ENCODE peak calls at places on chromosomes 4 and X, in six cellular contexts. D, E, Q, X, Y and V are unnamed samples.

GRCh38 chr4:7983296-7983695 is 43.6 kb upstream of the AFAP1 start:
- DNase-seq in X (no peak), E (no peak), D (no peak), Y (no peak), Q (no peak), V (no peak)

GRCh38 chrX:131792789-131793462 is 230.2 kb upstream of the STK26 start:
- DNase-seq in Q (peak; percentile 89), X (peak; percentile 81), E (peak; percentile 89), D (no peak), Y (no peak), V (peak; percentile 94)

GRCh38 chrX:3757510-3758025 is 44.1 kb upstream of the PRKX start:
- DNase-seq in E (no peak), Y (no peak), Q (no peak), X (no peak), D (no peak), V (no peak)

GRCh38 chrX:19168609-19169008 is 46.3 kb upstream of the ADGRG2 start:
- DNase-seq in Y (no peak), Q (no peak), E (no peak), X (no peak), D (no peak), V (no peak)

GRCh38 chrX:107935200-107935599 is 47.0 kb downstream of the TEX13B start:
- DNase-seq in Q (no peak), Y (peak; percentile 23), D (no peak), E (no peak), X (peak; percentile 59), V (peak; percentile 79)

GRCh38 chr4:48175806-48176205 is 41.8 kb upstream of the TXK start:
- DNase-seq in Q (no peak), Y (no peak), X (peak; percentile 5), D (no peak), E (no peak), V (no peak)

GRCh38 chr4:186839122-186840037 is 115.7 kb upstream of the FAT1 start:
- DNase-seq in E (peak; percentile 20), X (peak; percentile 86), D (no peak), Y (peak; percentile 75), Q (no peak), V (peak; percentile 87)

GRCh38 chr4:6107114-6107791 is 89.0 kb upstream of the C4orf50 start:
- DNase-seq in Y (no peak), Q (peak; percentile 22), E (no peak), X (no peak), D (no peak), V (no peak)

GRCh38 chrX:29662759-29663503 is 552.4 kb upstream of the MAGEB2 start:
- DNase-seq in Y (peak; percentile 77), X (peak; percentile 97), Q (no peak), D (no peak), E (no peak), V (peak; percentile 91)

GRCh38 chr4:186148335-186148975 is 42.9 kb upstream of the CYP4V2 start:
- DNase-seq in D (no peak), E (no peak), X (no peak), Q (no peak), Y (no peak), V (no peak)

DNA sequence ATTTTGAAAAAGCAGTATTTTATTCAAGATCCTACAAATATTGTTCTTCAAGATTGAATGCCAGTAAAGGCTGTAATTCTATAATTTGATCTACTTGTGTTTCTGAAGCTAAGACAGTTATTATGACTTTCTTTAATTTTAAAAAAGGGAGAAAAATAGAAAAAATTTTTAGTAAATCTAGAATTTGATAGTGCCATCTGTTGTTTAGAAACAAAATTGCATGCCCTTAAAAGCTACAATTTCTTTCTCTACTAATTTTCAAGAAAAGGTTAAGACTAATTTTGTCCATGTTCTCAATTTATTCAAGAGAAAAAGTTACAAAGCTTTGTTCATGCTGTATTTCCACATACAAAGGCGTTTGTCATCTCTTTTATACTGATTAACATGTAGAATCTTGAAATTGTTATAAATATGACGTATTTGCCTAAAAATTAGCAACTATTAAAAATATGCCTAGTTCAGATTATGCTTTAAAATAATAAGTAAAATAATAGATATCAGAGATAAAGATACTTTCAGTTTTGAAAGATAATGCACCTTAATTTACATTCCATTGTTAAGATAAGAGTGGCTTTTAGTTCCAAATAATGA is 25.6 kb upstream of the MMRN1 start:
- DNase-seq in Y (peak; percentile 33), E (no peak), D (no peak), X (no peak), Q (no peak), V (peak; percentile 13)
- TF ChIP-seq CTCF in Y (peak; percentile 51), E (peak; percentile 34), D (peak; percentile 31), X (no peak), Q (no peak), V (peak; percentile 50)

GRCh38 chr4:54669831-54670230 is 12.1 kb downstream of the KIT start:
- DNase-seq in Y (no peak), Q (no peak), D (peak; percentile 22), E (no peak), X (no peak), V (no peak)
- TF ChIP-seq CTCF in Y (no peak), Q (no peak), D (no peak), E (no peak), X (no peak), V (no peak)

DNA sequence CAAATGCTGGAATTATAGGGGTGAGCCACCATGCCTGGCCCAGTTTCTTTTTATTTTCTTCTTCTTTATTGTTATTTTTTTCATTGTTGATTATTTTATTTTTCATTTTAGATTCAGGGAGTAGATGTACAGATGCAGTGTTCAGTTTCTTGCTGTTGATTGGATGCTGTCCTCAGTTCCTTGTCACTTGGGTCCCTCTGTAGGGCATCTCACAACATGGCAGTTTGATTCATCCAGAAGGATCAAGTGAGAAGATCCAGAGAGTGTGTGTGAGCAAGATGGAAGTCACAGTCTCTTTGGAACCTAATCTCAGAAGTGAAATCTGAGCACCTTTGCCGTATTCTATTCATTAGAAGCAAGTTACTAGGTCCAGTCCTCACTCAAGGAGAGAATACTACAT is 20.9 kb downstream of the HMGB3 start:
- DNase-seq in Y (no peak), Q (no peak), E (no peak), X (no peak), D (no peak), V (peak; percentile 10)
- TF ChIP-seq CTCF in Y (no peak), Q (no peak), E (no peak), X (no peak), D (no peak), V (no peak)

GRCh38 chr4:102847687-102848086 is 20.3 kb upstream of the UBE2D3 start:
- DNase-seq in E (no peak), D (no peak), X (no peak), Q (no peak), Y (no peak), V (no peak)
- TF ChIP-seq CTCF in E (no peak), D (no peak), X (no peak), Q (no peak), Y (no peak), V (no peak)

DNA sequence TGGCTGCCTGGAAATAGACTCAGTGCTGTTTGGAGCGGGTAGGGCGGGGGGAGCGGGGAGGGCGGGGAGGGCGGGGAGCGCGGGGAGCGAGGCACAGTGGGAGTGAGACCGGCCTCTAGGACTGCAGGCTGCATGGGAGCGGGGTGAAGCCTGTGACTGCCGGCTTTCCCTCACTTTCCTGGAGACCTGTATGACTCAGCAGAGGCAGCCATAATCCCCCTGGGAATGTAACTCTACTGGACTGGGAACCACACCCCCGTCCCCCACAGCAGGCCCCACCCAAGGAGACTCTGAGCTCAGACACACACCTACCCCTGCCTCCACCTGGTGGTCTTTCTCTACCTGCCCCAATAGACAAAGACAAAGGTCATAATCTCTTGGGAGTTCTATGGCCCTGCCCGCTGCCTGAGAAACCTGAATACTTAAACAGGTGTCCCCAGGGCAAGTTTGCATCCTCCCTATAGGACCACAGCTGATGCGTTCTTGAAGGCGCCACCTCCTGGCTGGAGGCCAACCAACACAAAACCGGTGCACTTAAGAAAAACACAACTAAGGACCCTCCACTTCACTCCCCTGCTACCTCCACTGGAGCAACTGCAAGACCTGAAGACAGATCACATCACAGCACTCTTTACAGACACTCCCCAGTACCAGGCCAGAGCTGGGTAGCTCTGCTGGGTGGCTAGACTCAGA is 18.0 kb downstream of the HDAC8 start:
- DNase-seq in D (peak; percentile 69), Q (no peak), E (no peak), X (no peak), Y (no peak), V (peak; percentile 25)
- TF ChIP-seq CTCF in D (no peak), Q (no peak), E (no peak), X (no peak), Y (no peak), V (no peak)

GRCh38 chrX:150540965-150541364 is 27.5 kb upstream of the MTM1 start:
- DNase-seq in D (no peak), Y (no peak), E (no peak), Q (no peak), X (no peak), V (no peak)

GRCh38 chrX:150531467-150531866 is 37.0 kb upstream of the MTM1 start:
- DNase-seq in D (no peak), Q (no peak), X (no peak), E (no peak), Y (no peak), V (no peak)

GRCh38 chrX:150530821-150531220 is 37.6 kb upstream of the MTM1 start:
- DNase-seq in X (no peak), D (no peak), Y (no peak), E (no peak), Q (no peak), V (no peak)

GRCh38 chrX:150533863-150534262 is 34.6 kb upstream of the MTM1 start:
- DNase-seq in Q (no peak), Y (no peak), X (peak; percentile 10), D (no peak), E (no peak), V (no peak)

DNA sequence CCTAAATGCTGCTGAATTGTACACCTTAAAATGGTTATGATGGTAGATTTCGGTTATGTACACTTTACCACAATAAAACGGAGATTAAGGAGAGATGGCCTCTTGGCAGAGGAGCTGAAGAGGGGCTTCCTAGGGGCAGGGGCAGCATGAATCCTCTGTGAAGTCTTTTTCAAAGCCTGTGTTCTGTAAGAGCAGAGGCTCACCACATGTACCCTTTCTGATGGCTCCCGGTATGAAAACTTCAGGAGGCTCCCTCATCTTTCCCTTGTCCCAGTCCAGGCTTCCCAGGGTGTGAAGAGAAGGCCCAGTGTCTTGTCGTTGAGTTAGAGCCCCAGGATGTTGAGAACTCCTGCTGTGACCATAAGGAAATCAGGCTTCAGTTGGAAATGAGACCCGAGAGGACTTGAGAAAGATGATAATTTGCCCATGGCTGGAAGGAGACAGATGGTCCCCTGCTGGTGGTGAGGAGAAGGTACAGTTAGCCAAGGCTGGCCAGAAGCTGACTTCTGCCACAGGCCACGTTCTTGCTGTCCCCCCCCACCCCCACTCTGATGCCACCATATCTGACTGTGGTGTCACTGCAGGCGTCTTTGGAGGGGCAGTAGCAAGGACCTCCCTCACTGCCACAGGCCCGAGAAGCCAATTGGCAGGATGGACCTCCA is 31.8 kb upstream of the MTM1 start:
- DNase-seq in Y (no peak), E (no peak), X (no peak), D (no peak), Q (no peak), V (peak; percentile 7)
- TF ChIP-seq CTCF in Y (peak; percentile 12), E (peak; percentile 34), X (no peak), D (peak; percentile 29), Q (no peak), V (peak; percentile 24)

GRCh38 chrX:147602297-147602696 is 309.4 kb upstream of the FMR1 start:
- DNase-seq in Q (no peak), X (no peak), E (no peak), D (no peak), Y (no peak), V (no peak)
- TF ChIP-seq CTCF in Q (no peak), X (no peak), E (no peak), D (no peak), Y (no peak), V (no peak)